ENCODE peak calls at places on chromosomes 2 and 18, in eight cellular contexts. One of them, this sample, is unnamed.

GRCh38 chr2:127117603-127118002 is 10.6 kb upstream of the BIN1 start:
- DNase-seq in foreskin keratinocyte: no peak
- DNase-seq in nucleus accumbens: no peak
- DNase-seq in naive thymus-derived CD8-positive, alpha-beta T cell: no peak
- DNase-seq in stimulated activated CD4-positive, alpha-beta T cell treated with anti-CD3 and anti-CD28 coated beads, Interleukin-12 subunit alpha, Interleukin-12 subunit beta, amount 100 ng/mL, for 24 hours: no peak
- DNase-seq in right cardiac atrium: no peak
- DNase-seq in fibroblast of lung: no peak
- DNase-seq in A549: no peak
- DNase-seq in this sample: no peak

GRCh38 chr2:234495076-234495800 is 1.6 kb downstream of the ARL4C start:
- DNase-seq in foreskin keratinocyte: no peak
- DNase-seq in naive thymus-derived CD8-positive, alpha-beta T cell: peak
- DNase-seq in nucleus accumbens: no peak
- DNase-seq in right cardiac atrium: peak
- DNase-seq in A549: no peak
- DNase-seq in stimulated activated CD4-positive, alpha-beta T cell treated with anti-CD3 and anti-CD28 coated beads, Interleukin-12 subunit alpha, Interleukin-12 subunit beta, amount 100 ng/mL, for 24 hours: no peak
- DNase-seq in fibroblast of lung: no peak
- DNase-seq in this sample: no peak

GRCh38 chr18:9417081-9417841 is 58.1 kb upstream of the RALBP1 start:
- DNase-seq in nucleus accumbens: no peak
- DNase-seq in fibroblast of lung: peak
- DNase-seq in right cardiac atrium: peak
- DNase-seq in naive thymus-derived CD8-positive, alpha-beta T cell: no peak
- DNase-seq in A549: no peak
- DNase-seq in stimulated activated CD4-positive, alpha-beta T cell treated with anti-CD3 and anti-CD28 coated beads, Interleukin-12 subunit alpha, Interleukin-12 subunit beta, amount 100 ng/mL, for 24 hours: no peak
- DNase-seq in foreskin keratinocyte: no peak
- DNase-seq in this sample: no peak

GRCh38 chr18:4994710-4995109 is 202.3 kb downstream of the AKAIN1 start:
- DNase-seq in nucleus accumbens: no peak
- DNase-seq in naive thymus-derived CD8-positive, alpha-beta T cell: no peak
- DNase-seq in A549: no peak
- DNase-seq in foreskin keratinocyte: no peak
- DNase-seq in stimulated activated CD4-positive, alpha-beta T cell treated with anti-CD3 and anti-CD28 coated beads, Interleukin-12 subunit alpha, Interleukin-12 subunit beta, amount 100 ng/mL, for 24 hours: no peak
- DNase-seq in right cardiac atrium: no peak
- DNase-seq in fibroblast of lung: no peak
- DNase-seq in this sample: no peak

GRCh38 chr2:156436477-156437085 is 402 bp downstream of the GPD2 start:
- DNase-seq in foreskin keratinocyte: peak
- DNase-seq in naive thymus-derived CD8-positive, alpha-beta T cell: no peak
- DNase-seq in A549: no peak
- DNase-seq in stimulated activated CD4-positive, alpha-beta T cell treated with anti-CD3 and anti-CD28 coated beads, Interleukin-12 subunit alpha, Interleukin-12 subunit beta, amount 100 ng/mL, for 24 hours: no peak
- DNase-seq in fibroblast of lung: peak
- DNase-seq in right cardiac atrium: peak
- DNase-seq in nucleus accumbens: peak
- DNase-seq in this sample: no peak

GRCh38 chr2:82803307-82803706 is 1655.8 kb downstream of the SUCLG1 start:
- DNase-seq in fibroblast of lung: no peak
- DNase-seq in nucleus accumbens: no peak
- DNase-seq in stimulated activated CD4-positive, alpha-beta T cell treated with anti-CD3 and anti-CD28 coated beads, Interleukin-12 subunit alpha, Interleukin-12 subunit beta, amount 100 ng/mL, for 24 hours: no peak
- DNase-seq in right cardiac atrium: no peak
- DNase-seq in foreskin keratinocyte: no peak
- DNase-seq in A549: no peak
- DNase-seq in naive thymus-derived CD8-positive, alpha-beta T cell: no peak
- DNase-seq in this sample: no peak

GRCh38 chr2:146388757-146389156 is 1456.1 kb upstream of the ACVR2A start:
- DNase-seq in right cardiac atrium: no peak
- DNase-seq in stimulated activated CD4-positive, alpha-beta T cell treated with anti-CD3 and anti-CD28 coated beads, Interleukin-12 subunit alpha, Interleukin-12 subunit beta, amount 100 ng/mL, for 24 hours: no peak
- DNase-seq in A549: no peak
- DNase-seq in nucleus accumbens: no peak
- DNase-seq in fibroblast of lung: peak
- DNase-seq in naive thymus-derived CD8-positive, alpha-beta T cell: no peak
- DNase-seq in foreskin keratinocyte: no peak
- DNase-seq in this sample: no peak

GRCh38 chr18:79850731-79851130 is 53.0 kb downstream of the KCNG2 start:
- DNase-seq in right cardiac atrium: no peak
- DNase-seq in nucleus accumbens: no peak
- DNase-seq in naive thymus-derived CD8-positive, alpha-beta T cell: no peak
- DNase-seq in foreskin keratinocyte: no peak
- DNase-seq in stimulated activated CD4-positive, alpha-beta T cell treated with anti-CD3 and anti-CD28 coated beads, Interleukin-12 subunit alpha, Interleukin-12 subunit beta, amount 100 ng/mL, for 24 hours: no peak
- DNase-seq in A549: no peak
- DNase-seq in fibroblast of lung: no peak
- DNase-seq in this sample: no peak

GRCh38 chr2:158975271-158975921 is 7.0 kb downstream of the TANC1 start:
- DNase-seq in nucleus accumbens: no peak
- DNase-seq in fibroblast of lung: peak
- DNase-seq in stimulated activated CD4-positive, alpha-beta T cell treated with anti-CD3 and anti-CD28 coated beads, Interleukin-12 subunit alpha, Interleukin-12 subunit beta, amount 100 ng/mL, for 24 hours: no peak
- DNase-seq in A549: no peak
- DNase-seq in foreskin keratinocyte: no peak
- DNase-seq in naive thymus-derived CD8-positive, alpha-beta T cell: no peak
- DNase-seq in right cardiac atrium: no peak
- DNase-seq in this sample: no peak